ENCODE peak calls at places on chromosomes 11 and 22, in six cellular contexts. P is brain microvascular endothelial cell; Q is CD8-positive, alpha-beta memory T cell; V is cardiac fibroblast; L is GM12864; H is Panc1. I is an unnamed sample.

GRCh38 chr11:35334385-35335090 is 84.8 kb downstream of the SLC1A2 start:
- DNase-seq in H (no peak), Q (peak), L (peak), P (no peak), V (no peak), I (peak)

GRCh38 chr11:12411806-12412727 is 34.7 kb downstream of the PARVA start:
- DNase-seq in P (peak), V (peak), L (no peak), H (no peak), Q (no peak), I (peak)

GRCh38 chr11:126384053-126384335 is 28.5 kb downstream of the ST3GAL4 start:
- DNase-seq in H (no peak), P (no peak), L (no peak), V (no peak), Q (no peak), I (no peak)

GRCh38 chr11:71372693-71373657 is 75.2 kb downstream of the DHCR7 start:
- DNase-seq in H (peak), L (peak), P (peak), V (peak), Q (no peak), I (peak)

GRCh38 chr11:2474059-2474901 is 29.5 kb downstream of the KCNQ1 start:
- DNase-seq in H (no peak), V (no peak), P (no peak), Q (no peak), L (no peak), I (no peak)

GRCh38 chr11:27509953-27510352 is 3.4 kb upstream of the LIN7C start:
- DNase-seq in P (no peak), Q (no peak), H (no peak), V (no peak), L (no peak), I (no peak)

GRCh38 chr11:8839306-8839956 is 71.6 kb upstream of the AKIP1 start:
- DNase-seq in P (no peak), Q (no peak), L (no peak), V (no peak), H (no peak), I (no peak)

GRCh38 chr22:45208993-45209838 is 31.5 kb downstream of the KIAA0930 start:
- DNase-seq in V (peak), H (no peak), P (peak), L (no peak), Q (peak), I (no peak)

GRCh38 chr11:65036931-65037330 is 4.1 kb upstream of the SAC3D1 start:
- DNase-seq in L (no peak), Q (no peak), P (no peak), H (no peak), V (peak), I (no peak)

GRCh38 chr11:94885581-94885980 is 87.8 kb downstream of the CWC15 start:
- DNase-seq in Q (no peak), P (no peak), H (no peak), V (peak), L (no peak), I (no peak)

GRCh38 chr22:47835726-47836125 is 1073.3 kb downstream of the TBC1D22A start:
- DNase-seq in L (no peak), P (peak), V (peak), H (no peak), Q (no peak), I (no peak)

GRCh38 chr11:12182650-12183511 is 72.5 kb downstream of the MICAL2 start:
- DNase-seq in V (peak), P (peak), Q (no peak), L (no peak), H (peak), I (no peak)

GRCh38 chr22:37601540-37602442 is 6.8 kb upstream of the GGA1 start:
- DNase-seq in H (no peak), V (peak), L (no peak), Q (no peak), P (peak), I (peak)

GRCh38 chr11:84886344-84886743 is 740.8 kb downstream of the DLG2 start:
- DNase-seq in P (peak), L (no peak), Q (no peak), V (peak), H (no peak), I (no peak)

GRCh38 chr11:84889556-84889955 is 737.6 kb downstream of the DLG2 start:
- DNase-seq in Q (no peak), H (no peak), V (no peak), L (no peak), P (no peak), I (no peak)

GRCh38 chr11:84884836-84885235 is 742.3 kb downstream of the DLG2 start:
- DNase-seq in L (no peak), V (no peak), Q (no peak), H (no peak), P (no peak), I (no peak)

GRCh38 chr11:84890706-84891105 is 736.4 kb downstream of the DLG2 start:
- DNase-seq in V (no peak), L (no peak), Q (no peak), P (peak), H (no peak), I (no peak)

DNA sequence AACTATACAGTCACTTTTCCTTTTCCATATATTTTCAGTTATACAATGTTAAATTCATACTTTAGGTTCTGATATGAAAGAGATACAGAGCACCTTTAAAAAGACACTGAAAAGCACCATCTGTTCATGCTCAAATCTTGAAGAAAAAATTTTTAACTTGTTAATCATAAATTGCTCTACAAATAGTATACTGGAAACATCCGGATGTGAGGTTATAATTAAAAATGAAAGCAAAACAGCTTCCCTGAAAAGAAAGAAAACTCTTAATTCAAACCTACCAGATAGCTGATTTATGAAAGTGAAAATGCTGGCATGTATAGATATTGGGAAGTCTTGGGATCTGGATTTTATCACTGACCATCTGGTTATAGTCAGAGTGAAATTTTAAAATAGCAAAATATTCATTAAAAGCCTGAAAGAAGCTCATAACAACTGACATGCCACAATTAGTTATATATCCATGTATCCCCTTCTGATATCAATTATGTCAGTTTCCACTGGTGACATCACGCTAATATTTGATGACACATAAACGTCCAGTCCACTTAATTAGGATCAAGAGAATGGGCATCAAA is 740.0 kb downstream of the DLG2 start:
- DNase-seq in L (no peak), Q (no peak), P (no peak), V (no peak), H (no peak), I (no peak)
- H3K4me3 ChIP-seq in L (no peak), Q (no peak), P (no peak), V (no peak), H (no peak), I (no peak)

GRCh38 chr11:75541301-75541929 is 15.7 kb upstream of the GDPD5 start:
- DNase-seq in V (no peak), Q (no peak), P (no peak), L (no peak), H (no peak), I (no peak)
- H3K4me3 ChIP-seq in V (no peak), Q (no peak), P (no peak), L (no peak), H (no peak), I (no peak)

DNA sequence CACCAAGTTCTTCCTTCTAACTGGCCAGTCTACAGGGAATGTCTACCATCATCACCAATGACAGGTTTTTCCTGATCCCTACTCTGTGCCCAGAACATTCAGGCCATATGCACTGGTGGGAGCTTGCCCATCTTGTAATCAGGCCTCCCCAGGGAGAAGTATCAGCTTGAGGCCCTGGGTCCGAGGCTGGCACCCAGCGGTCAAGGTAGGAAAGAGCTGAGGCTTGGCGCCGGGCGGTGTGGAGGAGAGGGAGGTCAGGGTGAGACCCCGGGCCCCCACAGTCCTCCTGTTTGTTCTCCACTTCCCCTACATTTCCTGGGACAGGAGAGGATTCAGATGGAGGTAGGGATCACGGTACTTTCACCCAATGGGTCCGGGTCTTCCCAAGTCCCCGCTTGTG is 15.5 kb downstream of the TSKU start:
- DNase-seq in L (no peak), V (no peak), Q (no peak), P (no peak), H (no peak), I (no peak)
- H3K4me3 ChIP-seq in L (no peak), V (no peak), Q (peak), P (no peak), H (peak), I (no peak)

GRCh38 chr11:130001491-130002351 is 914 bp downstream of the PRDM10 start:
- DNase-seq in V (peak), P (peak), Q (peak), H (no peak), L (no peak), I (peak)

GRCh38 chr11:130003717-130004001 is 1.0 kb upstream of the PRDM10 start:
- DNase-seq in V (no peak), P (no peak), L (no peak), H (no peak), Q (no peak), I (no peak)

GRCh38 chr11:130000552-130001176 is 2.0 kb downstream of the PRDM10 start:
- DNase-seq in L (no peak), P (no peak), V (no peak), H (no peak), Q (no peak), I (no peak)

GRCh38 chr11:130002352-130002845 is at the start of gene PRDM10:
- DNase-seq in H (no peak), P (peak), V (peak), Q (peak), L (peak), I (peak)

GRCh38 chr11:130002846-130003716 is 446 bp upstream of the PRDM10 start:
- DNase-seq in H (peak), L (peak), P (peak), V (peak), Q (peak), I (peak)
- H3K4me3 ChIP-seq in H (peak), L (peak), P (peak), V (peak), Q (peak), I (peak)

DNA sequence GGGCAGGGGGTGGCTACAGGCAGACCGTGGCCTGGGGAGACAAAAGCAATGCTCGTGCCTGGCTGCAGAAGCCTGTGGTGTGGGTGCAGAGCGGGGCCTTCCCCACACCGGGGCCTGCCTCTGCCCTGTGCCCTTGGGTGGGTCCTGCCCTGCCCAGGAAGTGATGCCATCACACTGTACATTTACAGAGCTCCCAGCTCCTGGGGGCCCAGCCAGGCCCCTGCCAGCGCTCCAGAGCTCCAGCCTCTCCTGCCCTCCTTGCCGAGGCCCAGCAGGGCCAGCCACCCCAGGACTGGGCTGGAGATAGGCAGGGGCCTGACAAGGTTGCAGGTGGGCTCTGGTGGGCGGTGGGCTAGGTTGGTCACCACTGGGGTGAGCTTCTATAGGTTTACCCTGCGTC is 40.2 kb downstream of the MUC5B start:
- DNase-seq in H (no peak), Q (peak), V (no peak), L (no peak), P (no peak), I (no peak)
- H3K4me3 ChIP-seq in H (peak), Q (peak), V (peak), L (peak), P (peak), I (peak)

DNA sequence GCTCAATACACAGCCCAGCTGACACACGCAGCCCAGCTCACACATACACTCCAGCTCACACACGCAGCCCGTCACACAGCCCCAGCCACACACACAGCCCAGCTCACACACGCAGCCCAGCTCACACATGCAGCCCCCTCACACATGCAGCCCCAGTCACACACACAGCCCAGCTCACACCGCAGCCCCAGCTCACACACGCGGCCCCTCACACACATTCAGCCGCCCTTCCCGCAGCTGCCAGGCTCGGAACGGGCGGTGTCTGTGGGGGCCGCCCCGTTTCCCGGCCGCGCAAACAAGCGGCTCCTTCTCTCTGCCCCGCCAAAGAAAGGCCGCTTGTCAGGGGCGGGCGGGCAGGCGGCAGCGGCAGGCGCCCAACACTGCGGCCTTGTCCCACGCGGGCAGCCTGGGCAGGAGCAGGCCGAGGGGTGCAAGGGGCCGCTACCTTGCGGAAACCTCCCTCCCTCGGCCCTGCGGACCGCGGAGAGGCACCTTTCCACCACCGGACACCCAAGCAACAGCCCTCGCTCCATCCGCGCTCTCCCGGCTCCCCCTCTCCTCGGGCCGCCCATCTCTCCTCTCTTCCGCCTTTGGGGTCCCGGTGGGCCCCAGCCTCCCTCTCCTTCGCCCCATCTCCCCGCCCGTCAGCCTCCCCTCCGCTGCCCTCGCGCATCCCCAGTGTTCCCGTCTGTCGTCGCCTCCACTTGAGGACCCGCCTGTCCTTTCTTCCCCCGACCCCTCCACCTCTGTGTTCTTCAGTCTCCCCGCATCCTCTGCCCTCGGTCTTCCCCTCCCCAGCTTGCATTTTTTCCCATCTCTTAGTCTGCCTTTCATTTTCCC is 2.2 kb downstream of the PHLDB1 start:
- DNase-seq in V (peak), P (no peak), L (no peak), H (no peak), Q (peak), I (peak)
- H3K4me3 ChIP-seq in V (peak), P (peak), L (no peak), H (no peak), Q (peak), I (no peak)

GRCh38 chr11:68371176-68372041 is 59.0 kb downstream of the LRP5 start:
- DNase-seq in Q (no peak), H (no peak), P (peak), V (peak), L (no peak), I (peak)
- H3K4me3 ChIP-seq in Q (no peak), H (no peak), P (no peak), V (no peak), L (no peak), I (peak)

I was measured in GM12865.